ENCODE peak calls at places on chromosomes 6 and 20, in seven cellular contexts. T is heart left ventricle, R is fibroblast of lung, P is ureter, B is NCI-H510A treated with DMSO at 0.1 percent for 48 hours, A is RPMI8226, D is left ventricle myocardium inferior. C is an unnamed sample.

GRCh38 chr6:76165471-76166221 is 93.2 kb upstream of the IMPG1 start:
- DNase-seq in T (no peak), A (no peak), R (no peak), P (no peak), D (no peak), B (no peak), C (no peak)

GRCh38 chr6:156131221-156131903 is 645.8 kb upstream of the ARID1B start:
- DNase-seq in R (no peak), A (no peak), D (no peak), P (no peak), B (no peak), T (no peak), C (no peak)

GRCh38 chr6:116268589-116269293 is 11.0 kb downstream of the TSPYL1 start:
- DNase-seq in R (peak; percentile 73), P (no peak), A (peak; percentile 64), B (peak; percentile 76), D (no peak), T (no peak), C (no peak)

GRCh38 chr6:20455175-20456075 is 53.7 kb downstream of the E2F3 start:
- DNase-seq in B (no peak), A (no peak), P (no peak), R (peak; percentile 24), D (no peak), T (no peak), C (no peak)

GRCh38 chr6:65199121-65199520 is 507.9 kb downstream of the EYS start:
- DNase-seq in B (no peak), P (no peak), D (no peak), T (no peak), A (no peak), R (peak; percentile 1), C (no peak)

GRCh38 chr20:51493346-51493791 is 49.1 kb downstream of the NFATC2 start:
- DNase-seq in T (no peak), A (no peak), P (no peak), R (no peak), B (no peak), D (no peak), C (no peak)

GRCh38 chr6:155647354-155647753 is 191.7 kb upstream of the NOX3 start:
- DNase-seq in T (no peak), R (peak; percentile 18), A (no peak), D (no peak), P (no peak), B (no peak), C (no peak)

GRCh38 chr20:36116813-36117441 is 37.6 kb upstream of the EPB41L1 start:
- DNase-seq in T (no peak), A (no peak), P (no peak), B (no peak), R (peak; percentile 93), D (no peak), C (no peak)

GRCh38 chr6:72621243-72622093 is at the start of gene KCNQ5:
- DNase-seq in T (peak; percentile 17), A (peak; percentile 68), D (no peak), B (peak; percentile 14), R (peak; percentile 33), P (no peak), C (peak; percentile 7)

GRCh38 chr6:35485402-35485877 is 11.4 kb downstream of the TEAD3 start:
- DNase-seq in P (no peak), A (no peak), T (no peak), R (peak; percentile 65), B (peak; percentile 30), D (no peak), C (no peak)

GRCh38 chr6:100455230-100456124 is 9.2 kb downstream of the SIM1 start:
- DNase-seq in T (no peak), P (no peak), R (no peak), D (no peak), B (no peak), A (no peak), C (no peak)

GRCh38 chr6:30508890-30509736 is 19.8 kb downstream of the HLA-E start:
- DNase-seq in R (peak; percentile 28), T (no peak), A (peak; percentile 71), B (no peak), D (no peak), P (no peak), C (no peak)

GRCh38 chr6:161963634-161964244 is 689.9 kb upstream of the AGPAT4 start:
- DNase-seq in T (no peak), D (no peak), B (no peak), P (no peak), A (no peak), R (no peak), C (no peak)

GRCh38 chr6:33914519-33915120 is 110.8 kb upstream of the MLN start:
- DNase-seq in T (no peak), B (no peak), R (no peak), D (no peak), A (peak; percentile 87), P (no peak), C (no peak)

GRCh38 chr6:111925296-111925695 is 52.0 kb upstream of the FYN start:
- DNase-seq in T (no peak), B (no peak), R (peak; percentile 85), P (no peak), A (no peak), D (no peak), C (no peak)

GRCh38 chr20:50260480-50261221 is 70.0 kb downstream of the CEBPB start:
- DNase-seq in R (no peak), B (peak; percentile 54), A (no peak), T (no peak), P (no peak), D (no peak), C (no peak)

GRCh38 chr20:61387204-61387958 is 135.3 kb downstream of the CDH4 start:
- DNase-seq in D (no peak), B (no peak), R (peak; percentile 66), P (peak; percentile 64), A (peak; percentile 67), T (no peak), C (no peak)

GRCh38 chr20:934186-934840 is 18.2 kb upstream of the ANGPT4 start:
- DNase-seq in D (no peak), P (no peak), B (no peak), A (no peak), T (no peak), R (no peak), C (no peak)

GRCh38 chr20:10307359-10307735 is 88.7 kb downstream of the SNAP25 start:
- DNase-seq in A (no peak), P (no peak), T (no peak), R (peak; percentile 73), D (no peak), B (no peak), C (no peak)

GRCh38 chr6:82144007-82144851 is 103.3 kb downstream of the IBTK start:
- DNase-seq in B (no peak), T (peak; percentile 43), R (peak; percentile 98), A (no peak), D (no peak), P (no peak), C (no peak)

GRCh38 chr20:19713851-19714716 is 44.0 kb upstream of the RIN2 start:
- DNase-seq in A (no peak), P (no peak), T (no peak), D (no peak), B (no peak), R (no peak), C (no peak)

GRCh38 chr20:43389839-43390626 is 67.7 kb upstream of the SRSF6 start:
- DNase-seq in P (no peak), A (no peak), B (no peak), T (no peak), R (no peak), D (no peak), C (no peak)

GRCh38 chr20:50521709-50522674 is 11.8 kb downstream of the PTPN1 start:
- DNase-seq in T (no peak), R (no peak), P (no peak), D (no peak), A (no peak), B (no peak), C (no peak)

GRCh38 chr20:13344671-13345070 is 123.6 kb downstream of the ISM1 start:
- DNase-seq in B (no peak), T (no peak), A (no peak), D (no peak), P (no peak), R (no peak), C (no peak)

GRCh38 chr6:123997223-123997622 is 193.6 kb downstream of the NKAIN2 start:
- DNase-seq in B (peak; percentile 86), A (peak; percentile 5), D (no peak), T (no peak), P (no peak), R (no peak), C (no peak)

GRCh38 chr6:81774542-81774941 is 22.1 kb upstream of the TENT5A start:
- DNase-seq in D (no peak), B (no peak), A (no peak), R (no peak), T (no peak), P (no peak), C (no peak)

GRCh38 chr20:18738055-18738454 is 75.5 kb upstream of the SCP2D1 start:
- DNase-seq in R (no peak), P (no peak), D (no peak), A (no peak), T (no peak), B (no peak), C (no peak)

GRCh38 chr20:36856691-36857635 is 19.0 kb upstream of the TLDC2 start:
- DNase-seq in T (peak; percentile 63), P (no peak), B (no peak), A (no peak), R (no peak), D (no peak), C (peak; percentile 42)

GRCh38 chr6:26175428-26176181 is 88.4 kb downstream of the HFE start:
- DNase-seq in R (peak; percentile 66), A (peak; percentile 79), B (peak; percentile 32), D (no peak), T (no peak), P (peak; percentile 45), C (peak; percentile 29)

GRCh38 chr6:100105919-100106318 is 111.9 kb upstream of the MCHR2 start:
- DNase-seq in P (no peak), B (no peak), D (no peak), A (no peak), T (no peak), R (no peak), C (no peak)

GRCh38 chr20:39152126-39152525 is 190.0 kb downstream of the DHX35 start:
- DNase-seq in A (no peak), D (no peak), T (no peak), R (no peak), P (peak; percentile 45), B (peak; percentile 42), C (no peak)

GRCh38 chr20:61140576-61140975 is 111.5 kb upstream of the CDH4 start:
- DNase-seq in D (no peak), R (no peak), A (no peak), P (no peak), B (no peak), T (no peak), C (no peak)

GRCh38 chr20:43731469-43731868 is 4.7 kb upstream of the GTSF1L start:
- DNase-seq in A (no peak), B (no peak), P (no peak), T (no peak), R (peak; percentile 81), D (no peak), C (no peak)

GRCh38 chr6:13068558-13069210 is 259.7 kb downstream of the TBC1D7 start:
- DNase-seq in R (no peak), T (no peak), P (no peak), B (no peak), D (no peak), A (no peak), C (no peak)

GRCh38 chr6:69705954-69706353 is 90.9 kb downstream of the LMBRD1 start:
- DNase-seq in T (no peak), R (no peak), P (no peak), D (no peak), B (no peak), A (no peak), C (no peak)

GRCh38 chr20:23937303-23938117 is 51.1 kb downstream of the GGTLC1 start:
- DNase-seq in P (peak; percentile 79), T (peak; percentile 52), B (peak; percentile 18), A (peak; percentile 52), D (peak; percentile 36), R (peak; percentile 7), C (peak; percentile 55)

GRCh38 chr6:100657678-100658330 is 193.1 kb upstream of the SIM1 start:
- DNase-seq in A (peak; percentile 4), P (no peak), R (peak; percentile 9), B (peak; percentile 43), T (no peak), D (no peak), C (no peak)